ENCODE peak calls at places on chromosomes 4 and X, in ten cellular contexts. One of them, this sample, is unnamed.

GRCh38 chr4:109207060-109207459 is 95.4 kb downstream of the COL25A1 start:
- DNase-seq in Peyer's patch: no peak
- DNase-seq in brain microvascular endothelial cell: peak; percentile 60
- DNase-seq in HCT116: no peak
- DNase-seq in H9: no peak
- DNase-seq in K562: peak; percentile 13
- DNase-seq in PC-3: peak; percentile 4
- DNase-seq in left ventricle myocardium inferior: no peak
- DNase-seq in DND-41: no peak
- DNase-seq in IMR-90: peak; percentile 71
- DNase-seq in this sample: peak; percentile 29

GRCh38 chr4:183242291-183242690 is 77.8 kb downstream of the CLDN22 start:
- DNase-seq in Peyer's patch: no peak
- DNase-seq in brain microvascular endothelial cell: no peak
- DNase-seq in HCT116: no peak
- DNase-seq in H9: no peak
- DNase-seq in K562: no peak
- DNase-seq in PC-3: no peak
- DNase-seq in left ventricle myocardium inferior: no peak
- DNase-seq in DND-41: no peak
- DNase-seq in IMR-90: no peak
- DNase-seq in this sample: no peak

GRCh38 chr4:73822812-73823480 is 13.5 kb upstream of the CXCL6 start:
- DNase-seq in Peyer's patch: no peak
- DNase-seq in brain microvascular endothelial cell: no peak
- DNase-seq in HCT116: no peak
- DNase-seq in H9: no peak
- DNase-seq in K562: no peak
- DNase-seq in PC-3: no peak
- DNase-seq in left ventricle myocardium inferior: no peak
- DNase-seq in DND-41: no peak
- DNase-seq in IMR-90: no peak
- DNase-seq in this sample: no peak

GRCh38 chrX:44898411-44899221 is 25.6 kb downstream of the KDM6A start:
- DNase-seq in Peyer's patch: no peak
- DNase-seq in brain microvascular endothelial cell: no peak
- DNase-seq in HCT116: no peak
- DNase-seq in H9: no peak
- DNase-seq in K562: no peak
- DNase-seq in PC-3: no peak
- DNase-seq in left ventricle myocardium inferior: no peak
- DNase-seq in DND-41: peak; percentile 8
- DNase-seq in IMR-90: peak; percentile 46
- DNase-seq in this sample: no peak

GRCh38 chr4:165355900-165356300 is 22.9 kb upstream of the CPE start:
- DNase-seq in Peyer's patch: peak; percentile 56
- DNase-seq in brain microvascular endothelial cell: peak; percentile 35
- DNase-seq in HCT116: peak; percentile 59
- DNase-seq in H9: peak; percentile 74
- DNase-seq in K562: no peak
- DNase-seq in PC-3: peak; percentile 54
- DNase-seq in left ventricle myocardium inferior: no peak
- DNase-seq in DND-41: peak; percentile 39
- DNase-seq in IMR-90: peak; percentile 20
- DNase-seq in this sample: no peak

GRCh38 chrX:44935172-44935571 is 62.2 kb downstream of the KDM6A start:
- DNase-seq in Peyer's patch: no peak
- DNase-seq in brain microvascular endothelial cell: no peak
- DNase-seq in HCT116: no peak
- DNase-seq in H9: no peak
- DNase-seq in K562: no peak
- DNase-seq in PC-3: no peak
- DNase-seq in left ventricle myocardium inferior: no peak
- DNase-seq in DND-41: no peak
- DNase-seq in IMR-90: no peak
- DNase-seq in this sample: no peak

GRCh38 chr4:3458371-3458770 is 4.7 kb upstream of the DOK7 start:
- DNase-seq in Peyer's patch: no peak
- DNase-seq in brain microvascular endothelial cell: no peak
- DNase-seq in HCT116: no peak
- DNase-seq in H9: no peak
- DNase-seq in K562: no peak
- DNase-seq in PC-3: no peak
- DNase-seq in left ventricle myocardium inferior: no peak
- DNase-seq in DND-41: no peak
- DNase-seq in IMR-90: no peak
- DNase-seq in this sample: no peak

GRCh38 chrX:26789751-26790150 is 573.8 kb downstream of the MAGEB5 start:
- DNase-seq in Peyer's patch: no peak
- DNase-seq in brain microvascular endothelial cell: no peak
- DNase-seq in HCT116: no peak
- DNase-seq in H9: no peak
- DNase-seq in K562: no peak
- DNase-seq in PC-3: no peak
- DNase-seq in left ventricle myocardium inferior: no peak
- DNase-seq in DND-41: no peak
- DNase-seq in IMR-90: no peak
- DNase-seq in this sample: no peak

GRCh38 chrX:38890963-38891362 is 89.7 kb downstream of the MID1IP1 start:
- DNase-seq in Peyer's patch: no peak
- DNase-seq in brain microvascular endothelial cell: no peak
- DNase-seq in HCT116: no peak
- DNase-seq in H9: no peak
- DNase-seq in K562: no peak
- DNase-seq in PC-3: no peak
- DNase-seq in left ventricle myocardium inferior: no peak
- DNase-seq in DND-41: no peak
- DNase-seq in IMR-90: no peak
- DNase-seq in this sample: no peak

GRCh38 chr4:37891221-37892159 is 606 bp downstream of the TBC1D1 start:
- DNase-seq in Peyer's patch: peak; percentile 80
- DNase-seq in brain microvascular endothelial cell: no peak
- DNase-seq in HCT116: no peak
- DNase-seq in H9: peak; percentile 46
- DNase-seq in K562: no peak
- DNase-seq in PC-3: no peak
- DNase-seq in left ventricle myocardium inferior: peak; percentile 37
- DNase-seq in DND-41: peak; percentile 73
- DNase-seq in IMR-90: peak; percentile 4
- DNase-seq in this sample: peak; percentile 31

GRCh38 chr4:18404642-18405041 is 383.1 kb upstream of the LCORL start:
- DNase-seq in Peyer's patch: no peak
- DNase-seq in brain microvascular endothelial cell: no peak
- DNase-seq in HCT116: no peak
- DNase-seq in H9: no peak
- DNase-seq in K562: no peak
- DNase-seq in PC-3: no peak
- DNase-seq in left ventricle myocardium inferior: no peak
- DNase-seq in DND-41: no peak
- DNase-seq in IMR-90: no peak
- DNase-seq in this sample: no peak

GRCh38 chr4:113504422-113504821 is 257.1 kb downstream of the CAMK2D start:
- DNase-seq in Peyer's patch: no peak
- DNase-seq in brain microvascular endothelial cell: no peak
- DNase-seq in HCT116: no peak
- DNase-seq in H9: no peak
- DNase-seq in K562: no peak
- DNase-seq in PC-3: no peak
- DNase-seq in left ventricle myocardium inferior: no peak
- DNase-seq in DND-41: no peak
- DNase-seq in IMR-90: no peak
- DNase-seq in this sample: no peak

GRCh38 chrX:46831620-46832327 is 5.1 kb upstream of the RP2 start:
- DNase-seq in Peyer's patch: no peak
- DNase-seq in brain microvascular endothelial cell: peak; percentile 26
- DNase-seq in HCT116: no peak
- DNase-seq in H9: no peak
- DNase-seq in K562: no peak
- DNase-seq in PC-3: peak; percentile 70
- DNase-seq in left ventricle myocardium inferior: no peak
- DNase-seq in DND-41: no peak
- DNase-seq in IMR-90: peak; percentile 72
- DNase-seq in this sample: peak; percentile 19

GRCh38 chrX:81201692-81202412 is at the start of the genes HMGN5 and SH3BGRL:
- DNase-seq in Peyer's patch: peak; percentile 88
- DNase-seq in brain microvascular endothelial cell: peak; percentile 82
- DNase-seq in HCT116: peak; percentile 56
- DNase-seq in H9: peak; percentile 80
- DNase-seq in K562: peak; percentile 55
- DNase-seq in PC-3: peak; percentile 79
- DNase-seq in left ventricle myocardium inferior: peak; percentile 81
- DNase-seq in DND-41: peak; percentile 85
- DNase-seq in IMR-90: peak; percentile 88
- DNase-seq in this sample: peak; percentile 56

GRCh38 chrX:15985937-15986336 is 131.3 kb upstream of the AP1S2 start:
- DNase-seq in Peyer's patch: no peak
- DNase-seq in brain microvascular endothelial cell: no peak
- DNase-seq in HCT116: no peak
- DNase-seq in H9: no peak
- DNase-seq in K562: no peak
- DNase-seq in PC-3: peak; percentile 6
- DNase-seq in left ventricle myocardium inferior: no peak
- DNase-seq in DND-41: no peak
- DNase-seq in IMR-90: no peak
- DNase-seq in this sample: no peak

GRCh38 chr4:77147400-77147782 is 9.6 kb upstream of the CCNG2 start:
- DNase-seq in Peyer's patch: no peak
- DNase-seq in brain microvascular endothelial cell: no peak
- DNase-seq in HCT116: no peak
- DNase-seq in H9: no peak
- DNase-seq in K562: no peak
- DNase-seq in PC-3: peak; percentile 15
- DNase-seq in left ventricle myocardium inferior: no peak
- DNase-seq in DND-41: no peak
- DNase-seq in IMR-90: peak; percentile 18
- DNase-seq in this sample: no peak
- H3K27ac ChIP-seq in Peyer's patch: no peak overlapping the region
- H3K27ac ChIP-seq in brain microvascular endothelial cell: no peak overlapping the region
- H3K27ac ChIP-seq in HCT116: no peak overlapping the region
- H3K27ac ChIP-seq in H9: no peak overlapping the region
- H3K27ac ChIP-seq in K562: no peak overlapping the region
- H3K27ac ChIP-seq in PC-3: peak overlapping the region; percentile 96
- H3K27ac ChIP-seq in left ventricle myocardium inferior: no peak overlapping the region
- H3K27ac ChIP-seq in DND-41: no peak overlapping the region
- H3K27ac ChIP-seq in IMR-90: no peak overlapping the region
- H3K27ac ChIP-seq in this sample: no peak overlapping the region

GRCh38 chr4:156132196-156132595 is 178.5 kb upstream of the CTSO start:
- DNase-seq in Peyer's patch: no peak
- DNase-seq in brain microvascular endothelial cell: no peak
- DNase-seq in HCT116: no peak
- DNase-seq in H9: no peak
- DNase-seq in K562: no peak
- DNase-seq in PC-3: no peak
- DNase-seq in left ventricle myocardium inferior: no peak
- DNase-seq in DND-41: no peak
- DNase-seq in IMR-90: no peak
- DNase-seq in this sample: no peak

GRCh38 chr4:156138781-156139280 is 185.2 kb upstream of the CTSO start:
- DNase-seq in Peyer's patch: no peak
- DNase-seq in brain microvascular endothelial cell: no peak
- DNase-seq in HCT116: no peak
- DNase-seq in H9: no peak
- DNase-seq in K562: no peak
- DNase-seq in PC-3: no peak
- DNase-seq in left ventricle myocardium inferior: no peak
- DNase-seq in DND-41: no peak
- DNase-seq in IMR-90: no peak
- DNase-seq in this sample: no peak

DNA sequence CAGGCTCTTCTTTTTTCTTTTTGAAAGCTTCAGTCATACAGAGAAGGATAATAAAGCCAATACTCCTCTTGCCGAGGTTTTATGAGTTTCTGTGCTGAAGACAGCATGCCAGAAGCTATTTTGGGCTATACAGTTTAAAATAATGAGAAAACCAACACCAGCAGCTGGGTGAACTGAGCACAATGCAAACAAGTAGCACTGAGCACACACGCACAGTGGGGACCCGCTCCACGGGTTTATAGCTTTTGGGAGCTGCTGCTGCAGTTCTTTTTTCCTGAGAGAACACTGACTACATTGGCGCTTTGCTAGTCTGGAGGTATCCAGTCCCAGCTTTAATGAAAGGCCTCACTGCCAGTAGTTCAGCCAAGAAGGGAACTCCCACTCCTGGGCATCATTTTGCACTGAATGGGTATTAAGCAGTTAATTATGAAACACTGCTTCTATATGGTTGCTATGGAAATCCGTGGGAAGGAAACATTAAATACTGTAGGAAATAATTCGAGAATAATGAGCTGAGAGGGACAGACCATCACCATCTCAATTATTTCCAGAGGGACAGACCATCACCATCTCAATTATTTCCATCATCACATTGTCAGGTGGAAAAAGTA is 184.4 kb upstream of the CTSO start:
- DNase-seq in Peyer's patch: no peak
- DNase-seq in brain microvascular endothelial cell: no peak
- DNase-seq in HCT116: no peak
- DNase-seq in H9: no peak
- DNase-seq in K562: no peak
- DNase-seq in PC-3: no peak
- DNase-seq in left ventricle myocardium inferior: no peak
- DNase-seq in DND-41: no peak
- DNase-seq in IMR-90: no peak
- DNase-seq in this sample: no peak
- TF ChIP-seq CTCF in Peyer's patch: no peak
- TF ChIP-seq CTCF in brain microvascular endothelial cell: no peak
- TF ChIP-seq CTCF in HCT116: no peak
- TF ChIP-seq CTCF in H9: no peak
- TF ChIP-seq CTCF in K562: no peak
- TF ChIP-seq CTCF in PC-3: no peak
- TF ChIP-seq CTCF in left ventricle myocardium inferior: no peak
- TF ChIP-seq CTCF in DND-41: no peak
- TF ChIP-seq CTCF in IMR-90: no peak
- TF ChIP-seq CTCF in this sample: no peak

DNA sequence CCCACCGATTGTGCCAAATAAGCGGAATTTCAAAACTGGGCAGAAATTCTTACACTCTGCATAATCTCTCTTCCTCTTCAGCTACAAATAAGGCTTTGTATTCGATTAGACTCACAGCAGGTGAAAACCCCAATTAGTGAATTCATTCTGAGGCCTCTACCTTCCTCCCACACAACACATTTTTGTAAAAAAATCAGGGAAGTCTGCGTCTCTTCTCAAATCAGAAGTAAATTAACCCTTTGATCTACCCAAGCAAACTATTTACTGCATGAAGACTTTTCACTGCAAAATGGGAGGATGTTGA is 200.6 kb upstream of the FTHL17 start:
- DNase-seq in Peyer's patch: no peak
- DNase-seq in brain microvascular endothelial cell: no peak
- DNase-seq in HCT116: no peak
- DNase-seq in H9: no peak
- DNase-seq in K562: no peak
- DNase-seq in PC-3: no peak
- DNase-seq in left ventricle myocardium inferior: no peak
- DNase-seq in DND-41: no peak
- DNase-seq in IMR-90: no peak
- DNase-seq in this sample: no peak
- H3K27ac ChIP-seq in Peyer's patch: no peak overlapping the region
- H3K27ac ChIP-seq in brain microvascular endothelial cell: no peak overlapping the region
- H3K27ac ChIP-seq in HCT116: no peak overlapping the region
- H3K27ac ChIP-seq in H9: no peak overlapping the region
- H3K27ac ChIP-seq in K562: no peak overlapping the region
- H3K27ac ChIP-seq in PC-3: no peak overlapping the region
- H3K27ac ChIP-seq in left ventricle myocardium inferior: peak overlapping the region; percentile 52
- H3K27ac ChIP-seq in DND-41: no peak overlapping the region
- H3K27ac ChIP-seq in IMR-90: no peak overlapping the region
- H3K27ac ChIP-seq in this sample: no peak overlapping the region

GRCh38 chr4:79613269-79613995 is 205.4 kb upstream of the GK2 start:
- DNase-seq in Peyer's patch: no peak
- DNase-seq in brain microvascular endothelial cell: no peak
- DNase-seq in HCT116: no peak
- DNase-seq in H9: no peak
- DNase-seq in K562: no peak
- DNase-seq in PC-3: no peak
- DNase-seq in left ventricle myocardium inferior: no peak
- DNase-seq in DND-41: no peak
- DNase-seq in IMR-90: no peak
- DNase-seq in this sample: no peak
- TF ChIP-seq CTCF in Peyer's patch: no peak
- TF ChIP-seq CTCF in brain microvascular endothelial cell: no peak
- TF ChIP-seq CTCF in HCT116: no peak
- TF ChIP-seq CTCF in H9: no peak
- TF ChIP-seq CTCF in K562: no peak
- TF ChIP-seq CTCF in PC-3: no peak
- TF ChIP-seq CTCF in left ventricle myocardium inferior: no peak
- TF ChIP-seq CTCF in DND-41: no peak
- TF ChIP-seq CTCF in IMR-90: no peak
- TF ChIP-seq CTCF in this sample: no peak

This sample was measured in RWPE1.